ENCODE peak calls at places on chromosomes 2 and 18, in ten cellular contexts. One of them, this sample, is unnamed.

GRCh38 chr2:85924522-85924921 is 35.7 kb upstream of the ST3GAL5 start:
- DNase-seq in Calu3: no peak
- DNase-seq in thoracic aorta: no peak
- DNase-seq in lung: no peak
- DNase-seq in BJ: no peak
- DNase-seq in psoas muscle: peak
- DNase-seq in uterus: peak
- DNase-seq in HepG2: no peak
- DNase-seq in neural crest cell: no peak
- DNase-seq in colonic mucosa: peak
- DNase-seq in this sample: peak

GRCh38 chr2:66414896-66415295 is 20.0 kb upstream of the MEIS1 start:
- DNase-seq in colonic mucosa: no peak
- DNase-seq in uterus: no peak
- DNase-seq in lung: no peak
- DNase-seq in neural crest cell: no peak
- DNase-seq in BJ: no peak
- DNase-seq in Calu3: no peak
- DNase-seq in psoas muscle: no peak
- DNase-seq in thoracic aorta: no peak
- DNase-seq in HepG2: no peak
- DNase-seq in this sample: no peak

GRCh38 chr2:161250864-161251436 is 57.3 kb upstream of the PSMD14 start:
- DNase-seq in HepG2: peak
- DNase-seq in psoas muscle: no peak
- DNase-seq in neural crest cell: no peak
- DNase-seq in lung: no peak
- DNase-seq in thoracic aorta: no peak
- DNase-seq in BJ: no peak
- DNase-seq in colonic mucosa: no peak
- DNase-seq in uterus: no peak
- DNase-seq in Calu3: peak
- DNase-seq in this sample: no peak

GRCh38 chr18:12010187-12010802 is 29.0 kb downstream of the IMPA2 start:
- DNase-seq in BJ: no peak
- DNase-seq in uterus: no peak
- DNase-seq in thoracic aorta: no peak
- DNase-seq in colonic mucosa: no peak
- DNase-seq in lung: no peak
- DNase-seq in Calu3: no peak
- DNase-seq in HepG2: no peak
- DNase-seq in neural crest cell: no peak
- DNase-seq in psoas muscle: no peak
- DNase-seq in this sample: no peak

GRCh38 chr18:51955136-51955535 is 384.9 kb upstream of the DCC start:
- DNase-seq in lung: no peak
- DNase-seq in HepG2: no peak
- DNase-seq in thoracic aorta: no peak
- DNase-seq in Calu3: no peak
- DNase-seq in neural crest cell: no peak
- DNase-seq in colonic mucosa: no peak
- DNase-seq in uterus: no peak
- DNase-seq in BJ: no peak
- DNase-seq in psoas muscle: no peak
- DNase-seq in this sample: no peak

GRCh38 chr2:30301551-30301950 is 70.2 kb downstream of the LBH start:
- DNase-seq in BJ: no peak
- DNase-seq in HepG2: no peak
- DNase-seq in neural crest cell: no peak
- DNase-seq in thoracic aorta: no peak
- DNase-seq in Calu3: no peak
- DNase-seq in colonic mucosa: no peak
- DNase-seq in uterus: no peak
- DNase-seq in lung: no peak
- DNase-seq in psoas muscle: no peak
- DNase-seq in this sample: no peak

GRCh38 chr2:54558188-54558975 is 102.3 kb downstream of the SPTBN1 start:
- DNase-seq in neural crest cell: peak
- DNase-seq in uterus: peak
- DNase-seq in colonic mucosa: peak
- DNase-seq in HepG2: peak
- DNase-seq in psoas muscle: peak
- DNase-seq in thoracic aorta: no peak
- DNase-seq in lung: peak
- DNase-seq in BJ: no peak
- DNase-seq in Calu3: peak
- DNase-seq in this sample: no peak

GRCh38 chr2:70983506-70984227 is 5.2 kb downstream of the ANKRD53 start:
- DNase-seq in psoas muscle: no peak
- DNase-seq in thoracic aorta: no peak
- DNase-seq in colonic mucosa: no peak
- DNase-seq in Calu3: no peak
- DNase-seq in HepG2: no peak
- DNase-seq in lung: no peak
- DNase-seq in BJ: no peak
- DNase-seq in neural crest cell: no peak
- DNase-seq in uterus: no peak
- DNase-seq in this sample: no peak

GRCh38 chr2:28228419-28228995 is 164.2 kb upstream of the FOSL2 start:
- DNase-seq in BJ: no peak
- DNase-seq in psoas muscle: no peak
- DNase-seq in Calu3: no peak
- DNase-seq in thoracic aorta: no peak
- DNase-seq in neural crest cell: no peak
- DNase-seq in lung: no peak
- DNase-seq in colonic mucosa: no peak
- DNase-seq in HepG2: no peak
- DNase-seq in uterus: no peak
- DNase-seq in this sample: no peak
- TF ChIP-seq CTCF in BJ: no peak
- TF ChIP-seq CTCF in psoas muscle: no peak
- TF ChIP-seq CTCF in Calu3: no peak
- TF ChIP-seq CTCF in thoracic aorta: no peak
- TF ChIP-seq CTCF in neural crest cell: peak
- TF ChIP-seq CTCF in lung: no peak
- TF ChIP-seq CTCF in colonic mucosa: peak
- TF ChIP-seq CTCF in HepG2: no peak
- TF ChIP-seq CTCF in uterus: peak
- TF ChIP-seq CTCF in this sample: no peak

GRCh38 chr2:206693399-206694137 is 24.6 kb downstream of the DYTN start:
- DNase-seq in thoracic aorta: no peak
- DNase-seq in lung: peak
- DNase-seq in HepG2: peak
- DNase-seq in colonic mucosa: peak
- DNase-seq in neural crest cell: peak
- DNase-seq in uterus: no peak
- DNase-seq in Calu3: peak
- DNase-seq in BJ: peak
- DNase-seq in psoas muscle: no peak
- DNase-seq in this sample: peak
- TF ChIP-seq CTCF in thoracic aorta: peak
- TF ChIP-seq CTCF in lung: peak
- TF ChIP-seq CTCF in HepG2: peak
- TF ChIP-seq CTCF in colonic mucosa: peak
- TF ChIP-seq CTCF in neural crest cell: peak
- TF ChIP-seq CTCF in uterus: peak
- TF ChIP-seq CTCF in Calu3: peak
- TF ChIP-seq CTCF in BJ: peak
- TF ChIP-seq CTCF in psoas muscle: peak
- TF ChIP-seq CTCF in this sample: no peak

GRCh38 chr2:225496548-225496947 is 97.0 kb downstream of the NYAP2 start:
- DNase-seq in Calu3: no peak
- DNase-seq in neural crest cell: no peak
- DNase-seq in psoas muscle: no peak
- DNase-seq in BJ: no peak
- DNase-seq in lung: no peak
- DNase-seq in uterus: no peak
- DNase-seq in thoracic aorta: no peak
- DNase-seq in colonic mucosa: no peak
- DNase-seq in HepG2: no peak
- DNase-seq in this sample: no peak

GRCh38 chr2:225493420-225494099 is 94.0 kb downstream of the NYAP2 start:
- DNase-seq in colonic mucosa: no peak
- DNase-seq in uterus: no peak
- DNase-seq in neural crest cell: no peak
- DNase-seq in thoracic aorta: no peak
- DNase-seq in HepG2: no peak
- DNase-seq in lung: no peak
- DNase-seq in Calu3: no peak
- DNase-seq in psoas muscle: no peak
- DNase-seq in BJ: no peak
- DNase-seq in this sample: no peak

GRCh38 chr2:225497175-225497574 is 97.7 kb downstream of the NYAP2 start:
- DNase-seq in thoracic aorta: no peak
- DNase-seq in colonic mucosa: no peak
- DNase-seq in neural crest cell: no peak
- DNase-seq in psoas muscle: no peak
- DNase-seq in HepG2: no peak
- DNase-seq in uterus: no peak
- DNase-seq in BJ: no peak
- DNase-seq in Calu3: no peak
- DNase-seq in lung: no peak
- DNase-seq in this sample: no peak

GRCh38 chr2:225494100-225494459 is 94.6 kb downstream of the NYAP2 start:
- DNase-seq in HepG2: no peak
- DNase-seq in psoas muscle: no peak
- DNase-seq in colonic mucosa: no peak
- DNase-seq in thoracic aorta: no peak
- DNase-seq in neural crest cell: no peak
- DNase-seq in lung: no peak
- DNase-seq in Calu3: no peak
- DNase-seq in BJ: no peak
- DNase-seq in uterus: no peak
- DNase-seq in this sample: no peak

GRCh38 chr2:225495706-225496105 is 96.2 kb downstream of the NYAP2 start:
- DNase-seq in HepG2: no peak
- DNase-seq in neural crest cell: no peak
- DNase-seq in uterus: no peak
- DNase-seq in Calu3: no peak
- DNase-seq in psoas muscle: no peak
- DNase-seq in lung: no peak
- DNase-seq in thoracic aorta: no peak
- DNase-seq in BJ: no peak
- DNase-seq in colonic mucosa: no peak
- DNase-seq in this sample: no peak
- TF ChIP-seq CTCF in HepG2: no peak
- TF ChIP-seq CTCF in neural crest cell: no peak
- TF ChIP-seq CTCF in uterus: no peak
- TF ChIP-seq CTCF in Calu3: no peak
- TF ChIP-seq CTCF in psoas muscle: no peak
- TF ChIP-seq CTCF in lung: no peak
- TF ChIP-seq CTCF in thoracic aorta: no peak
- TF ChIP-seq CTCF in BJ: no peak
- TF ChIP-seq CTCF in colonic mucosa: no peak
- TF ChIP-seq CTCF in this sample: no peak

DNA sequence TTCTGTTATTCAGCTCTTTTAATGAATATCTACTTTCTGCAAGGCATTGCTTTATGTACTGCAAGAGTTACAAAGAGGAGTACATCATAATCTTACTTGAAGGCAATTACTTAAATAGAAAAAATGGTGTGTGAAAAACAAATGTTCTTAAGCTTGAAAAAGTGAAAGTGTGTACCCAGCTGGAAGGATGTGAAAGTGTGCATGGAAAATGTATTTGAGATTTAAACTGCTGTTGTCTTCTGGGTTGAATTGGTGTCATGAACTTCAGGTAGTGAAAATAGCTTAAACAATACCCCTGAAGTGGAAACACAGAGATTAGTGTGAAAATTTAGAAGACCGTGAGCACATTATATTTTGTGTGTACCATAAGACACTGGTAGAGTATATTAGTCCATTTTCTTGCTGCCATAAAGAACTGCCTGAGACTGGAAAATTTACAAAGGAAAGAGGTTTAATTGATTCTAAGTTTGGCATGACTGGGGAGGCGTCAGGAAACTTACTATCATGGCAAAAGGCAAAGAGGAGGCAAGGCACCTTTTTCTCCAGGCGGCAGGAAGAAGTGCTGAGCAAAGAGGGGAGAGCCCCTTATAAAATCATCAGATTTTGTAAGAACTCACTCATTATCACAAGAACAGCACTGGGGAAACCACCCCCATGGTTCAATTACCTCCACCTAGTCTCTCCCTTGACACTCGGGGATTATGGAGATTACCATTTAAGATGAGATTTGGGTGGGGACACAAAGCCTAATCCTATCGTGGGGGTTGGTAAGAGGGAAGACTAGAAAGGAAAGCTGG is 38.8 kb downstream of the SCN2A start:
- DNase-seq in psoas muscle: no peak
- DNase-seq in uterus: no peak
- DNase-seq in neural crest cell: no peak
- DNase-seq in lung: no peak
- DNase-seq in colonic mucosa: no peak
- DNase-seq in BJ: no peak
- DNase-seq in Calu3: no peak
- DNase-seq in thoracic aorta: no peak
- DNase-seq in HepG2: no peak
- DNase-seq in this sample: no peak
- TF ChIP-seq CTCF in psoas muscle: no peak
- TF ChIP-seq CTCF in uterus: no peak
- TF ChIP-seq CTCF in neural crest cell: no peak
- TF ChIP-seq CTCF in lung: no peak
- TF ChIP-seq CTCF in colonic mucosa: no peak
- TF ChIP-seq CTCF in BJ: no peak
- TF ChIP-seq CTCF in Calu3: no peak
- TF ChIP-seq CTCF in thoracic aorta: no peak
- TF ChIP-seq CTCF in HepG2: no peak
- TF ChIP-seq CTCF in this sample: no peak

GRCh38 chr2:61135510-61135909 is 26.5 kb upstream of the C2orf74 start:
- DNase-seq in HepG2: peak
- DNase-seq in Calu3: no peak
- DNase-seq in neural crest cell: no peak
- DNase-seq in lung: no peak
- DNase-seq in BJ: no peak
- DNase-seq in thoracic aorta: no peak
- DNase-seq in uterus: no peak
- DNase-seq in colonic mucosa: no peak
- DNase-seq in psoas muscle: no peak
- DNase-seq in this sample: no peak
- TF ChIP-seq CTCF in HepG2: peak
- TF ChIP-seq CTCF in Calu3: no peak
- TF ChIP-seq CTCF in neural crest cell: no peak
- TF ChIP-seq CTCF in lung: peak
- TF ChIP-seq CTCF in BJ: peak
- TF ChIP-seq CTCF in thoracic aorta: no peak
- TF ChIP-seq CTCF in uterus: peak
- TF ChIP-seq CTCF in colonic mucosa: no peak
- TF ChIP-seq CTCF in psoas muscle: peak
- TF ChIP-seq CTCF in this sample: no peak

This sample was measured in lower leg skin.